ENCODE peak calls at places on chromosomes 3 and 15, in seven cellular contexts. T, D, O, X, C, G and S are unnamed samples.

GRCh38 chr3:52229656-52230055 is 4.2 kb upstream of the TLR9 start:
- DNase-seq in O (no peak), T (no peak), C (no peak), X (no peak), G (no peak), D (no peak), S (no peak)

GRCh38 chr3:10263549-10264363 is 15.5 kb downstream of the TATDN2 start:
- DNase-seq in T (peak; percentile 38), X (no peak), D (peak; percentile 45), G (peak; percentile 62), O (peak; percentile 68), C (peak; percentile 47), S (peak; percentile 59)

GRCh38 chr3:59817511-59817910 is 767.7 kb upstream of the CFAP20DC start:
- DNase-seq in O (no peak), D (no peak), T (no peak), G (no peak), C (no peak), X (no peak), S (no peak)

GRCh38 chr3:127417709-127418559 is 130.1 kb upstream of the PRR20G start:
- DNase-seq in O (no peak), D (peak; percentile 4), X (peak; percentile 52), G (peak; percentile 12), C (no peak), T (no peak), S (no peak)

GRCh38 chr15:37767841-37768455 is 166.5 kb upstream of the TMCO5A start:
- DNase-seq in T (no peak), G (no peak), O (no peak), D (no peak), X (no peak), C (no peak), S (no peak)

GRCh38 chr3:13590841-13591515 is 42.1 kb downstream of the FBLN2 start:
- DNase-seq in T (no peak), C (no peak), X (no peak), G (no peak), O (no peak), D (no peak), S (no peak)

GRCh38 chr3:183381179-183381578 is 47.2 kb downstream of the MCF2L2 start:
- DNase-seq in C (no peak), O (no peak), X (no peak), D (no peak), G (peak; percentile 45), T (peak; percentile 77), S (no peak)

GRCh38 chr15:88830016-88830415 is 26.8 kb downstream of the ACAN start:
- DNase-seq in D (no peak), O (no peak), C (no peak), X (no peak), T (no peak), G (no peak), S (no peak)

GRCh38 chr3:57006949-57007419 is 53.5 kb upstream of the SPATA12 start:
- DNase-seq in O (peak; percentile 36), G (peak; percentile 38), X (no peak), C (no peak), D (peak; percentile 72), T (peak; percentile 74), S (peak; percentile 30)
- TF ChIP-seq CTCF in O (peak; percentile 33), G (peak; percentile 24), X (peak; percentile 17), C (peak; percentile 45), D (peak; percentile 34), T (peak; percentile 57), S (peak; percentile 12)

GRCh38 chr3:3192481-3192764 is 12.9 kb upstream of the CRBN start:
- DNase-seq in C (no peak), T (no peak), D (no peak), X (no peak), O (no peak), G (no peak), S (no peak)

GRCh38 chr3:3191675-3192480 is 12.4 kb upstream of the CRBN start:
- DNase-seq in D (no peak), O (no peak), T (no peak), C (no peak), X (no peak), G (peak; percentile 43), S (no peak)

GRCh38 chr3:3200632-3201212 is 21.2 kb upstream of the CRBN start:
- DNase-seq in O (peak; percentile 54), T (peak; percentile 81), D (peak; percentile 61), X (no peak), C (peak; percentile 48), G (peak; percentile 82), S (peak; percentile 38)

GRCh38 chr3:3201584-3201983 is 22.1 kb upstream of the CRBN start:
- DNase-seq in C (no peak), G (no peak), T (no peak), X (no peak), O (no peak), D (no peak), S (no peak)

GRCh38 chr3:3196148-3196861 is 16.8 kb upstream of the CRBN start:
- DNase-seq in D (no peak), O (peak; percentile 26), X (no peak), G (peak; percentile 12), T (peak; percentile 29), C (peak; percentile 51), S (peak; percentile 20)
- TF ChIP-seq CTCF in D (peak; percentile 46), O (peak; percentile 71), X (peak; percentile 17), G (peak; percentile 52), T (peak; percentile 40), C (peak; percentile 75), S (peak; percentile 41)

GRCh38 chr3:62556121-62556520 is 182.8 kb upstream of the FEZF2 start:
- DNase-seq in X (no peak), C (no peak), D (no peak), T (no peak), O (no peak), G (no peak), S (no peak)

GRCh38 chr3:62553811-62554210 is 180.5 kb upstream of the FEZF2 start:
- DNase-seq in D (no peak), G (no peak), C (no peak), O (no peak), T (no peak), X (no peak), S (no peak)

GRCh38 chr3:62551556-62551955 is 178.2 kb upstream of the FEZF2 start:
- DNase-seq in T (no peak), C (no peak), O (no peak), G (no peak), D (no peak), X (no peak), S (no peak)

GRCh38 chr3:62557450-62557849 is 184.1 kb upstream of the FEZF2 start:
- DNase-seq in O (no peak), T (no peak), C (no peak), D (no peak), G (no peak), X (no peak), S (no peak)

GRCh38 chr3:62554264-62554799 is 181.0 kb upstream of the FEZF2 start:
- DNase-seq in C (no peak), X (no peak), D (no peak), G (peak; percentile 16), T (peak; percentile 43), O (no peak), S (peak; percentile 20)
- TF ChIP-seq CTCF in C (peak; percentile 40), X (peak; percentile 6), D (peak; percentile 33), G (peak; percentile 42), T (peak; percentile 27), O (peak; percentile 11), S (peak; percentile 22)

GRCh38 chr3:70556056-70556455 is 243.6 kb upstream of the MDFIC2 start:
- DNase-seq in C (no peak), O (no peak), D (no peak), X (no peak), T (no peak), G (no peak), S (no peak)
- TF ChIP-seq CTCF in C (no peak), O (no peak), D (no peak), X (no peak), T (no peak), G (no peak), S (no peak)